ENCODE peak calls at places on chromosomes 4 and X, in four cellular contexts. F is H1, K is GM12878, D is HepG2. Z is an unnamed sample.

GRCh38 chrX:15335135-15336022 is at the start of gene PIGA:
- DNase-seq in F (peak; percentile 84), K (peak; percentile 82), D (peak; percentile 90), Z (peak; percentile 93)

GRCh38 chrX:134144231-134144630 is 92.8 kb upstream of the CCDC160 start:
- DNase-seq in F (no peak), K (no peak), D (peak; percentile 25), Z (no peak)

GRCh38 chr4:36385951-36386561 is 104.6 kb downstream of the DTHD1 start:
- DNase-seq in F (no peak), K (peak; percentile 63), D (no peak), Z (no peak)

GRCh38 chrX:40008841-40009461 is 88.8 kb downstream of the BCOR start:
- DNase-seq in F (peak; percentile 48), K (no peak), D (no peak), Z (no peak)

GRCh38 chr4:80219301-80220025 is 22.2 kb downstream of the PRDM8 start:
- DNase-seq in F (no peak), K (no peak), D (no peak), Z (no peak)

GRCh38 chrX:23501974-23502373 is 165.3 kb upstream of the PRDX4 start:
- DNase-seq in F (no peak), K (no peak), D (no peak), Z (no peak)

GRCh38 chrX:30654989-30655607 is 1.9 kb downstream of the GK start:
- DNase-seq in F (no peak), K (no peak), D (no peak), Z (no peak)

GRCh38 chrX:154032653-154033052 is 13.0 kb upstream of the IRAK1 start:
- DNase-seq in F (no peak), K (no peak), D (no peak), Z (no peak)

GRCh38 chr4:176189891-176190795 is 5.2 kb downstream of the SPATA4 start:
- DNase-seq in F (no peak), K (no peak), D (no peak), Z (no peak)

GRCh38 chrX:20463296-20464075 is 196.8 kb upstream of the RPS6KA3 start:
- DNase-seq in F (no peak), K (no peak), D (no peak), Z (no peak)

GRCh38 chr4:184408711-184409081 is 65.7 kb downstream of the IRF2 start:
- DNase-seq in F (no peak), K (no peak), D (no peak), Z (no peak)

GRCh38 chrX:150575415-150575814 is 7.0 kb downstream of the MTM1 start:
- DNase-seq in F (no peak), K (no peak), D (no peak), Z (no peak)

GRCh38 chr4:106304632-106305031 is 11.4 kb downstream of the TBCK start:
- DNase-seq in F (no peak), K (no peak), D (no peak), Z (no peak)

GRCh38 chrX:150573702-150574101 is 5.3 kb downstream of the MTM1 start:
- DNase-seq in F (no peak), K (no peak), D (no peak), Z (no peak)

GRCh38 chrX:153560000-153560399 is 38.9 kb downstream of the CCNQ start:
- DNase-seq in F (no peak), K (no peak), D (no peak), Z (no peak)

GRCh38 chr4:31807036-31807435 is 1086.9 kb downstream of the PCDH7 start:
- DNase-seq in F (no peak), K (no peak), D (no peak), Z (no peak)

GRCh38 chr4:89305028-89305427 is 2.6 kb downstream of the GPRIN3 start:
- DNase-seq in F (no peak), K (no peak), D (no peak), Z (no peak)

GRCh38 chrX:83501540-83501939 is 6.5 kb upstream of the POU3F4 start:
- DNase-seq in F (no peak), K (no peak), D (no peak), Z (no peak)

DNA sequence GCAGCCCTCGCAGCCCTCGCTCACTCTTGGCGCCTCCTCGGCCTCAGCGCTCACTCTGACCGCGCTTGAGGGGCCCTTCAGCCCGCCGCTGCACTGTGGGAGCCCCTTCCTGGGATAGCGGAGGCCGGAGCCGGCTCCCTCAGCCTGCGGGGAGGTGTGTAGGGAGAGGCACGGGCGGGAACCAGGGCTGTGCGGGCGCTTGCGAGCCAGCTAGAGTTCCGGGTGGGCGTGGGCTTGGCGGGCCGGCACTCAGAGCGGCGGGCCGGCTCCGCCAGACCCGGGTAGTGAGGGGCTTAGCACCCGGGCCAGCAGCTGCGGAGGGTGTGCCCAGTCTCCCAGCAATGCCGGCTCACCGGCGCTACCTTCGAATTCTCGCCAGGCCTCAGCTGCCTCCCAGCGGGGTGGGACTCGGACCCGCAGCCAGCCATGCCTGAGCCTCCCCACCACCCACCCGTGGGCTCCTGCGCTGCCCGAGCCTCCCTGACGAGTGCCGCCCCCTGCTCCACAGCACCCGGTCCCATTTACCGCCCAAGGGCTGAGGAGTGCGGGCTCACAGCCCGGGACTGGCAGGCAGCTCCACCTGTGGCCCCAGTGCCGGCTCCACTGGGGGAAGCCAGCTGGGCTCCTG is 1.4 kb upstream of the AADAT start:
- DNase-seq in F (peak; percentile 62), K (no peak), D (no peak), Z (no peak)
- H3K4me3 ChIP-seq in F (peak overlapping the region; percentile 15), K (no peak overlapping the region), D (no peak overlapping the region), Z (no peak overlapping the region)

DNA sequence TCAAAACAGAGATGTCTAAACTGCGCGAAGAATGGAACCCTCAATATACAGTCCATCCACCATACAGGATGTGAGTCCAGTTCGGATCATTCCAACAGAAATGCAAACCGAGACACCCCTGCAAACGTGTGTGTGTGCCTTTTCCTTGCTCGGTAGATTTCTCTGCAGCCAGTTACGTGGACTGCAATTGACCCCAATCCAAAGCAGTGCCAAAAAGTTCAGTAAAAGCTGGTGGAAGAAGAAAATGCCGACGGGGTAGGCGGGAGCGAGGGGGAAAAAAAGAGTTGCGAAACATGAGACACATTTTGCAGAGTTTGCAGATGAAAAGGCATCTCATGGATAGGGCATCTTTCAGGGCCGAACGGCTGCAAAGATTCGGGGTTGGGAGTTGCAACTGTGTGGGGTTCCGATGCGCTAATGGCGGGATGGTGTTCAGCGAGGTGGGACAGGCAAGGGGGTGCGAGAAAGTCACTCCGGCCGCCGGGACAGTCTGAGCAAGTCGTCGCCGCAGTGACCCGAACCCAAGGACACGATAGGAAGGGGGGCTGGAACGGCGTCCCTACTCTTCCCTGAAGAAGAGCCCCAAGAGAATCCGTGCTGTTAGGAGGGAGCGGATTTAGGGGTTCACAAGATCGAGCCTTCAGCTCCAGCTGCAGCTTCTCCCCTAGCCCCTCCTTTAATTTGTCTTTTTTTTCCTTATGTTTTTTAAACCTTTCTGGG is 3.8 kb downstream of the PHOX2B start:
- DNase-seq in F (peak; percentile 57), K (no peak), D (no peak), Z (no peak)
- H3K27me3 ChIP-seq in F (peaks cover 95% of the 10 kb centered on the region), K (peaks cover 27% of the 10 kb centered on the region), D (peaks cover 45% of the 10 kb centered on the region), Z (peaks cover 71% of the 10 kb centered on the region)

GRCh38 chr4:164956766-164957643 is 20.5 kb downstream of the TRIM61 start:
- DNase-seq in F (peak; percentile 69), K (peak; percentile 39), D (no peak), Z (peak; percentile 55)
- TF ChIP-seq SUZ12 in F (no peak), K (no peak), D (no peak), Z (no peak)

DNA sequence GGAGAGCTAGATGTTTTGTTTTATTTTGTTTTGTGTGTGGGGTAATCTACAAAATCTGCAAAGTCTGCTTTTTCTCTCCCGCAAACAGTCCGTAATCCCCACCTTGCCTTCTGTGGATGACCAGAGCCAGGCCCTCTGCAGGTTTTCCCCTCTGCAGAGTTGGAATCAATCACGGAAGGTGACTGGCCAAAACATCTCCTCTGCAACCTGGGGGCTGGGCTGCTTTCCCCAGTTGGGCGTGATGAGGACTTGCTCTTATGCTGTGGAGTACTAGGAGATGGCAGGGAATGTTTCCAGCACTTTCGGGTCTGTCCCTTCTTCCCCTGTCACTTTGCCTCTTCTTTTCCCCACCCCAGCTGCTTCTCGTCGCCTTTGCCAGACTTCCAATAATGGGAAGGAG is 1.1 kb downstream of the TMEM35A start:
- DNase-seq in F (no peak), K (no peak), D (no peak), Z (no peak)
- H3K4me3 ChIP-seq in F (peak overlapping the region; percentile 72), K (no peak overlapping the region), D (no peak overlapping the region), Z (peak overlapping the region; percentile 60)

GRCh38 chr4:3824521-3825270 is 58.5 kb downstream of the ADRA2C start:
- DNase-seq in F (no peak), K (no peak), D (no peak), Z (no peak)

GRCh38 chr4:3825530-3825929 is 59.3 kb downstream of the ADRA2C start:
- DNase-seq in F (no peak), K (no peak), D (no peak), Z (no peak)

GRCh38 chr4:3821580-3822229 is 55.5 kb downstream of the ADRA2C start:
- DNase-seq in F (no peak), K (no peak), D (no peak), Z (no peak)

GRCh38 chr4:3822230-3822947 is 56.2 kb downstream of the ADRA2C start:
- DNase-seq in F (no peak), K (no peak), D (peak; percentile 15), Z (no peak)

DNA sequence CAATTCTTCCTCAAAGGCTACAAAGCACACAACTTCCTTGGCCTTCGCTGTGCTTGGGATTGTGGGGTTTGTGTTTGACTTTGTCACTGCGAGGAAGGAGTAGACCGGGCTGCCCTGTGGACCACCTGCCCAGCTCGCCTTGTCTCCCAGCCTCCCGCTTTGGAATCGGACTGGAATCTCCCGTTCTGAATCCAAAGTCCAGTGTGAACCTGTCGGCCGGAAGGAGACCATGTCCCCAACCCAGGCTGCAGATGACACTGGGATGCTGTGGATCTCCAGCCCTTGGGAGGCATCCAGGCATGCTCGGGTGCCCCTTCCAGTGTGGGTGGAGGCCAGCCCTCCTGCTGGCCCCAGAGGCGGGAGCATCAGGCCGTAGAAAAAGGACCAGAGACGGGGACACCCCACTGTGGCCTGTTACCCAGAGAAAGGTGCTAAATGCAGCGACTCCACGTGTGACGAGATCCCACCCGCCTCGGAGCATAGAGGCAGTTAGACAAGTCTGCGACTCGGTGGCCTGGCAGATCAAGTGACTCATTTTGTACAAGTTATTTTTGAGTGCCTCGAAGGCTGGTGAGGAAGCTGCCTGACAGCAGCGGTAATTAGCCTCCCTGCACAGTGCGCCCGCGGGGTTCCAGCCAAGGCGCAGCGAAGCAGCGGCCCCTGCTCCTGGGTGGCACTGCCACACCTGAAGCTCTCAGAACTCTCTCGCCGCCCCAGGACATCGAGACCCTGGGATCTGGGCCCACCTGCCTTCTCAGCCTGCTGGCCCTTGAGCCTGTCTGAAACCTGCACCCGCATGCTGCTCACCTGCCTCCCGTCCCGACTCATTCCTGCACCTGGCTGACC is 57.5 kb downstream of the ADRA2C start:
- DNase-seq in F (no peak), K (no peak), D (peak; percentile 73), Z (no peak)
- H3K27me3 ChIP-seq in F (no peaks in the 10 kb centered on the region), K (no peaks in the 10 kb centered on the region), D (no peaks in the 10 kb centered on the region), Z (peaks cover 15% of the 10 kb centered on the region)

DNA sequence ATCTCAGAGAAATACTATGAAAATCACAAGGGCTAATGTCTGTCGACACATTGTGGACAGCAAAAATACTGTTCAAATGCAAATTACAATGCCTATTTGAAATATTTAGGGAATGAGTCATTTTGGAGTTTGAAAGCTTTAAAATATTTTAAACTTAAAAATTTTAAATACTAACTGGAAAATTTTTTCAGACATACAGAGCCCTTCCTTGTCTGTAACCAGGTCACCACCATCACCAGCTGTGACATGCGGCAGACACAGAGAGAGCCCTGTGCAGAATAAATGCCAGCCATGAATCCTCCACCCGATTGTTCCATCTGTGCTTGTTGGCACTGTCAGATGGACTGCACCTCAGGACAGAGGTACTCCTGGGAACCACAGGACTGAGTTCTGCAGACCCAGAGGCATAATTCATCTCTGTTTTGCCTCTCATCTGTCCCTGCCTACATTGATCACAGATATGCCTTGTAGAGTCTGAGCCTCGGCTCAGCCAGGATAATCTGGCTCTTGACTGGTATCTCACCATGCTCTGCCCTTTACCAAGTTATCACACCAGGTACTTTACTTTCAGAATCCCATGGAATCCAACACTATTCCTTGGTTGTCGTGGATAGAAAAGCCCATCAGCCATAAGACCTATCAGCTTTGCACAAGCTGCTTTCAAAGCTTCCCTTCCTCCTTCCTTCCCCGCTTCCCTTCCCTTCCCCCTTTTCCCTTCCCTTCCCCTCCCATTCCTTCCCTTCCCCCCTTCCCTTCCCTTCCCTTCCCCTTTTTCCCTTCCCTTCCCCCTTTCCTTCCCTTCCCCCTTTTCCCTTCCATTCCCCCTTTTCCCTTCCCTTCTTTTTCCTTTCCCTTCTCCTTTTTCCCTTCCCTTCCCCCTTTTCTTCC is 67.2 kb downstream of the TBC1D9 start:
- DNase-seq in F (no peak), K (no peak), D (no peak), Z (no peak)
- TF ChIP-seq SUZ12 in F (no peak), K (no peak), D (no peak), Z (no peak)

Z was measured in NT2/D1.